ENCODE peak calls at places on chromosomes 1 and 21, in six cellular contexts. X is IMR-90, I is H9, G is H1, U is neuronal stem cell, S is mesendoderm. P is an unnamed sample.

GRCh38 chr1:27605796-27606707 is 2.1 kb upstream of the AHDC1 start:
- DNase-seq in G (no peak), S (peak), I (peak), U (peak), X (peak), P (peak)

GRCh38 chr1:235632538-235633219 is 16.9 kb downstream of the GNG4 start:
- DNase-seq in I (no peak), U (no peak), G (no peak), X (peak), S (no peak), P (no peak)

GRCh38 chr1:14100916-14101315 is 400.9 kb downstream of the PRDM2 start:
- DNase-seq in I (peak), U (no peak), X (no peak), G (no peak), S (no peak), P (no peak)

GRCh38 chr1:20440785-20441200 is 45.2 kb downstream of the CAMK2N1 start:
- DNase-seq in I (peak), G (peak), S (peak), U (peak), X (peak), P (peak)

GRCh38 chr1:107804134-107804533 is 160.8 kb downstream of the VAV3 start:
- DNase-seq in U (no peak), X (no peak), I (no peak), G (no peak), S (no peak), P (no peak)

GRCh38 chr1:40664791-40665190 is 691 bp downstream of the RIMS3 start:
- DNase-seq in X (no peak), I (no peak), S (no peak), U (no peak), G (no peak), P (no peak)

GRCh38 chr1:21651214-21652042 is 17.7 kb downstream of the RAP1GAP start:
- DNase-seq in I (peak), S (peak), U (peak), X (no peak), G (no peak), P (no peak)

GRCh38 chr1:12473596-12474329 is 144.2 kb downstream of the DHRS3 start:
- DNase-seq in X (peak), S (no peak), I (no peak), G (no peak), U (no peak), P (no peak)

GRCh38 chr1:34149501-34149900 is 15.5 kb downstream of the CSMD2 start:
- DNase-seq in S (peak), I (peak), X (no peak), G (no peak), U (peak), P (no peak)

GRCh38 chr1:67308136-67308535 is 463 bp downstream of the IL12RB2 start:
- DNase-seq in X (no peak), I (peak), U (no peak), G (no peak), S (peak), P (no peak)

GRCh38 chr1:34688358-34688757 is 66.5 kb upstream of the GJB5 start:
- DNase-seq in G (no peak), U (no peak), X (no peak), S (no peak), I (no peak), P (no peak)

GRCh38 chr21:42263591-42264131 is 44.7 kb downstream of the ABCG1 start:
- DNase-seq in I (no peak), G (no peak), X (no peak), U (no peak), S (peak), P (no peak)

GRCh38 chr1:20108724-20109123 is 10.6 kb downstream of the PLA2G2D start:
- DNase-seq in G (no peak), X (no peak), I (no peak), U (no peak), S (no peak), P (no peak)

GRCh38 chr1:201422436-201423030 is 1.0 kb upstream of the TNNI1 start:
- DNase-seq in I (no peak), U (no peak), X (no peak), G (no peak), S (no peak), P (no peak)

GRCh38 chr1:15703562-15703961 is 19.4 kb downstream of the PLEKHM2 start:
- DNase-seq in X (peak), G (no peak), S (no peak), U (no peak), I (no peak), P (peak)

GRCh38 chr1:94753171-94753972 is 66.8 kb upstream of the SLC44A3 start:
- DNase-seq in S (no peak), U (no peak), X (peak), G (no peak), I (no peak), P (peak)

GRCh38 chr1:218588555-218589172 is 243.5 kb downstream of the TGFB2 start:
- DNase-seq in X (no peak), S (no peak), I (no peak), G (no peak), U (no peak), P (no peak)

GRCh38 chr1:31715097-31715872 is 11.5 kb upstream of the COL16A1 start:
- DNase-seq in I (peak), S (peak), X (peak), G (peak), U (peak), P (peak)

GRCh38 chr21:41012425-41012824 is 155.5 kb upstream of the BACE2 start:
- DNase-seq in X (no peak), I (no peak), G (no peak), S (no peak), U (no peak), P (no peak)

GRCh38 chr1:157363660-157364140 is 188.6 kb downstream of the FCRL5 start:
- DNase-seq in S (peak), X (peak), U (no peak), G (peak), I (peak), P (peak)

GRCh38 chr21:20739421-20739820 is 258.8 kb upstream of the NCAM2 start:
- DNase-seq in I (peak), U (no peak), X (no peak), G (no peak), S (peak), P (no peak)

GRCh38 chr21:34351786-34352241 is 12.0 kb upstream of the KCNE2 start:
- DNase-seq in U (peak), S (peak), X (peak), I (no peak), G (no peak), P (peak)

GRCh38 chr1:199878818-199879217 is 148.7 kb upstream of the NR5A2 start:
- DNase-seq in G (no peak), U (no peak), I (no peak), X (no peak), S (no peak), P (no peak)

GRCh38 chr1:15409400-15410222 is at the start of gene EFHD2:
- DNase-seq in I (peak), G (no peak), S (peak), X (peak), U (peak), P (peak)

GRCh38 chr1:62493656-62494055 is 56.8 kb downstream of the USP1 start:
- DNase-seq in G (no peak), S (no peak), I (no peak), X (peak), U (no peak), P (no peak)

GRCh38 chr1:178573330-178573729 is 60.4 kb downstream of the TEX35 start:
- DNase-seq in G (no peak), S (no peak), U (no peak), X (no peak), I (no peak), P (no peak)

GRCh38 chr1:86335906-86336305 is 60.2 kb downstream of the ODF2L start:
- DNase-seq in G (no peak), U (no peak), S (peak), X (no peak), I (no peak), P (no peak)

GRCh38 chr1:59146651-59147358 is 150.1 kb upstream of the FGGY start:
- DNase-seq in I (peak), S (peak), G (no peak), U (peak), X (peak), P (peak)

GRCh38 chr1:115429884-115430283 is 91.8 kb upstream of the NGF start:
- DNase-seq in X (peak), I (no peak), G (no peak), U (no peak), S (no peak), P (peak)

GRCh38 chr1:14803002-14803789 is 204.7 kb downstream of the KAZN start:
- DNase-seq in G (no peak), U (no peak), X (no peak), I (no peak), S (no peak), P (no peak)

DNA sequence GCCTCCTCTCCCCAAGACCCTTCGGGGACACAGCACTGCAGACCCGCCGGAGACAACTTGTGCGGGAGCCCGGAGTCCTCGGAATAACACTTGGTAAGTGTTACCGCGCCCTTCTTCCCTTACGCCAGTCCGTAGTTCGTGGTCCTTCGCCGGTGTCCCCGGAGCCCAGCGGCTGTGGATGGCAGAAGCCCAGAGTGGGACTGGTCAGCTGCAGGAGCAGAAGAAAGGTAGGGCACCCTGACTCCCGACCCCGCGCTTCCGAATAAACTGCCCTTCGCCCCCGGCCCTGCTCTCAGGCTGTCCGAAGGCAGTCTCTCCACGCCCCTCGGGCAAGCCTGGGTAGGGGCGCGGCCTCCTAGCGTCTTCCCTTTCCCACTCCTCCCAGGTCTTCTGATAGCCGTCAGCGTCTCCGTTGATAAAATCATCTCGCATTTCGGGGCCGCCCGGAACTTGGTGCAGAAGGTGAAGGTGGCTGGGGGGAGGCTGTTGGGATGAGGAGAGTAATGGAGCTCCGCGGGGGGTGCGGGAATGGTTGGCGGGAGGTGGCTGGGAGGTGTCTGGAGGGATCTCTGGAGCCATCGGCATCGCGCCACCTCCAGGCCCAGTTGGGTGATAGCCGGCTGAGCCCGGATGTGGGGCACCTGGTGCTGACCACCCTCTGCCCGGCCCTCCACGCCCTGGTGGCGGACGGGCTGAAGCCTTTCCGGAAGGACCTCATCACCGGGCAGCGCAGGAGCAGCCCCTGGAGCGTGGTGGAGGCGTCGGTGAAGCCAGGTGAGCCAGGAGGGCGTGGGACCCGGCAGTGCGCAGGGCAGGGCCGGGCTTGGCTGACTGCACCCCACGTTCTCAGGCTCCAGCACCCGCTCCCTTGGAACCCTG is 4.3 kb downstream of the RUSC1 start:
- DNase-seq in I (peak), G (peak), S (peak), X (peak), U (no peak), P (peak)
- H2BK5ac ChIP-seq in I (no peak), G (peak), S (peak), X (peak), U (peak), P (no peak)

DNA sequence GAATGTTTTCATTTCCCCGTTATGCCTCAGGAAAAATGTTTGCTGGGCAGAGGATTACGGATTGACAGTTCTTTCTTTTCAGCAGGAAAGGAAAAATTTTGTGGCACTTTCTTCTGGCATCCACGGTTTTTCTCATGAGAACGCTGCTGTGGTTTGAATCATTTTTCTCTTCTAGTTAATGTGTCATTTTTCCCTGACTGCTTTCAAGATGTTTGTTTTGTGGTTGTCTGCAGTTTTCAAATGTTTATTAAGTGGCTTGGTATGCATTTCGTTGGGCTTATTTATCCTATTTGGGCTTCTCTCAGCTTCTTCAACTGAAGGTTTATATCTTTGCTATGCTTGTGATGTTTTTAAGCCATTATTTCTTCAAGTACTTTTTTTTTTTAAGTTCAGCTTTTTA is 359.0 kb downstream of the RGS7 start:
- DNase-seq in S (no peak), U (no peak), G (no peak), I (no peak), X (no peak), P (peak)
- H3K4me2 ChIP-seq in S (no peak), U (no peak), G (no peak), I (no peak), X (no peak), P (peak)

GRCh38 chr1:213335084-213335483 is 284.0 kb downstream of the RPS6KC1 start:
- DNase-seq in G (no peak), U (no peak), X (no peak), S (no peak), I (no peak), P (no peak)

GRCh38 chr1:213332491-213332890 is 281.4 kb downstream of the RPS6KC1 start:
- DNase-seq in U (no peak), S (no peak), G (no peak), I (no peak), X (no peak), P (no peak)

GRCh38 chr1:213330281-213330680 is 279.2 kb downstream of the RPS6KC1 start:
- DNase-seq in I (no peak), X (no peak), G (no peak), S (no peak), U (no peak), P (no peak)

GRCh38 chr1:213327318-213327667 is 276.3 kb downstream of the RPS6KC1 start:
- DNase-seq in I (no peak), U (no peak), G (peak), X (peak), S (peak), P (peak)

DNA sequence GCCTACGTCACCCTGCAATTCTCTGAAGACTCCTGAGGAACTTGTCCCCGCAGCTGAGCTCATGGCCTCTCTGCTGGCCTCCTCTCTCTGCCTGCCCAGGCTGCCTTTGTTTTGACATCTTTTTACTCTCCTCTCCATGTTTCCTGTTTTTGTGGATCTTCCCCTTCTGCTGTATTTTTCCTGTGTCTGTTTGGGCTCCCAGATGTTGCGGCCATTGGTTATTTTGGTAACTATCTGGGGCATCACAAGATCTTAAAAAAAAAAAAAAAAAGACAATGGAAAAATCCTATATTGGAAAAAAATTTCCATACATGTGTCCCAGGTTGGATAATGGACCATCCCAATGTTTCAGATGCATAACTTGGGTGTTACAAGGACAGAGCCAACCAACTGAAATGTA is 280.7 kb downstream of the RPS6KC1 start:
- DNase-seq in U (no peak), G (no peak), I (no peak), X (no peak), S (no peak), P (no peak)
- H2BK15ac ChIP-seq in U (no peak), G (no peak), I (no peak), X (no peak), S (no peak), P (no peak)

DNA sequence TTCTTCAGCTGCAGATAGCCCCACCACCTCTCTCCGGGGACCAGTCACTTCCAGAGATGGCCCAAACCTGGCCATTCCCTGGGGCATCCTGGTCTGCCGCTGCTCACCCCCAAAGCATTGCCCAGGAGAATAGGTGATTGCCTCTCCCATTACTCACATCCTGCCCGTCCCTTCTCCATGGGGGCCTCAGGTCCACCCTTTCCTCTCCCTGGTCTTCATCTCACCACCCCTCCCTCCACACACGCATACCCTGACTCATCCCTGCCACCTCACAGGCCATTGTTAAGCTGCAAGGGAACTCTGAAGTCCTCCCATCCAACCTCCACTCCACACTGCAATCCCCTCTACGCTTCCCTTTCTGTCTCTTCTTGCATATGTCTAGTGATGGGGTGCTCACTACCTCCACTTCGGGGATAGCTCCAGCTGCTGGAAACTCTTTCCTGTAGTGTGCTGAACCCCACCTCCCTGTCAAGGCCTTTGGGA is at the start of gene PLEKHG5:
- DNase-seq in I (peak), S (peak), X (peak), G (peak), U (no peak), P (peak)
- H2BK5ac ChIP-seq in I (no peak), S (peak), X (peak), G (peak), U (no peak), P (peak)